ENCODE peak calls at places on chromosomes 7 and 10, in six cellular contexts. Y, H, T, E, F and G are unnamed samples.

GRCh38 chr7:64574481-64575159 is 11.7 kb upstream of the ZNF680 start:
- DNase-seq in F (no peak), E (no peak), Y (peak), T (no peak), H (no peak), G (no peak)

GRCh38 chr10:132974249-132974796 is 32.0 kb upstream of the CFAP46 start:
- DNase-seq in F (no peak), Y (no peak), H (no peak), T (no peak), E (no peak), G (no peak)

GRCh38 chr7:37786741-37787569 is 61.4 kb upstream of the NME8 start:
- DNase-seq in H (no peak), F (no peak), Y (no peak), E (peak), T (no peak), G (no peak)

GRCh38 chr10:22363305-22363704 is 18.0 kb downstream of the SPAG6 start:
- DNase-seq in E (no peak), F (no peak), Y (no peak), T (no peak), H (no peak), G (no peak)

GRCh38 chr7:106010331-106010730 is 47.3 kb downstream of the CDHR3 start:
- DNase-seq in T (no peak), E (no peak), H (no peak), F (no peak), Y (no peak), G (no peak)

GRCh38 chr10:79292789-79293746 is 54.2 kb upstream of the PPIF start:
- DNase-seq in H (peak), E (no peak), T (no peak), Y (no peak), F (peak), G (peak)

GRCh38 chr7:43193905-43194304 is 81.5 kb downstream of the HECW1 start:
- DNase-seq in Y (no peak), T (no peak), F (no peak), H (no peak), E (no peak), G (no peak)

GRCh38 chr7:79452032-79452494 is 1.4 kb downstream of the MAGI2 start:
- DNase-seq in E (no peak), H (no peak), T (peak), Y (peak), F (peak), G (peak)

GRCh38 chr10:46096909-46097575 is 51.0 kb upstream of the MSMB start:
- DNase-seq in T (no peak), Y (no peak), F (peak), E (no peak), H (no peak), G (no peak)

GRCh38 chr7:114819629-114820362 is 102.1 kb upstream of the MDFIC start:
- DNase-seq in H (no peak), T (peak), F (peak), Y (peak), E (no peak), G (no peak)

GRCh38 chr7:53325061-53325460 is 289.6 kb downstream of the POM121L12 start:
- DNase-seq in H (no peak), Y (no peak), E (no peak), F (no peak), T (no peak), G (no peak)

GRCh38 chr7:111855842-111856227 is 293.5 kb upstream of the IMMP2L start:
- DNase-seq in H (no peak), T (peak), E (no peak), Y (peak), F (no peak), G (no peak)

GRCh38 chr10:13160934-13161266 is 458 bp upstream of the MCM10 start:
- DNase-seq in E (no peak), H (no peak), F (no peak), T (no peak), Y (no peak), G (no peak)

GRCh38 chr7:129257168-129257567 is 32.3 kb downstream of the AHCYL2 start:
- DNase-seq in E (no peak), F (no peak), H (no peak), Y (no peak), T (no peak), G (no peak)

GRCh38 chr7:24213311-24213710 is 70.7 kb upstream of the NPY start:
- DNase-seq in T (no peak), Y (no peak), E (no peak), H (no peak), F (no peak), G (no peak)

GRCh38 chr10:62259456-62259855 is 9.2 kb downstream of the RTKN2 start:
- DNase-seq in Y (no peak), F (no peak), H (no peak), T (no peak), E (no peak), G (no peak)

GRCh38 chr7:47227762-47228177 is 354.1 kb downstream of the TNS3 start:
- DNase-seq in F (no peak), E (peak), T (no peak), Y (peak), H (peak), G (no peak)

GRCh38 chr10:48976208-48976607 is 36.6 kb upstream of the LRRC18 start:
- DNase-seq in T (peak), Y (peak), E (no peak), H (peak), F (peak), G (no peak)

GRCh38 chr10:16995867-16996529 is 133.6 kb downstream of the CUBN start:
- DNase-seq in T (no peak), Y (peak), H (peak), F (no peak), E (no peak), G (no peak)

GRCh38 chr10:108970016-108970415 is 953.3 kb downstream of the XPNPEP1 start:
- DNase-seq in F (no peak), H (no peak), Y (peak), E (no peak), T (peak), G (peak)

GRCh38 chr10:87092356-87092860 is 2.2 kb downstream of the GLUD1 start:
- DNase-seq in Y (peak), T (no peak), E (no peak), F (no peak), H (no peak), G (no peak)

GRCh38 chr10:107889101-107889500 is 724.6 kb upstream of the SORCS1 start:
- DNase-seq in H (no peak), F (no peak), Y (no peak), T (no peak), E (no peak), G (no peak)

GRCh38 chr10:62380002-62380401 is 5.8 kb downstream of the ZNF365 start:
- DNase-seq in F (peak), T (peak), E (no peak), Y (peak), H (no peak), G (no peak)

GRCh38 chr7:117118579-117119180 is 165.4 kb downstream of the ST7 start:
- DNase-seq in E (no peak), H (no peak), T (no peak), F (no peak), Y (no peak), G (no peak)

GRCh38 chr10:132540456-132540855 is 2.9 kb downstream of the INPP5A start:
- DNase-seq in E (no peak), H (no peak), F (no peak), Y (peak), T (no peak), G (no peak)

GRCh38 chr10:73908853-73909611 is 1.9 kb upstream of the PLAU start:
- DNase-seq in F (peak), H (peak), Y (peak), E (peak), T (peak), G (peak)

GRCh38 chr7:149773446-149774236 is at the start of gene ZNF467:
- DNase-seq in Y (no peak), F (no peak), T (peak), E (no peak), H (peak), G (peak)

GRCh38 chr10:132660385-132660784 is 122.8 kb downstream of the INPP5A start:
- DNase-seq in F (no peak), T (no peak), Y (no peak), H (no peak), E (no peak), G (no peak)

GRCh38 chr7:151069841-151070572 is 10.6 kb downstream of the FASTK start:
- DNase-seq in Y (no peak), E (no peak), H (no peak), F (no peak), T (no peak), G (no peak)
- TF ChIP-seq BHLHE40 in Y (no peak), E (no peak), H (no peak), F (no peak), T (no peak), G (no peak)

GRCh38 chr7:39271386-39271785 is 293.7 kb downstream of the POU6F2 start:
- DNase-seq in E (no peak), H (no peak), Y (no peak), F (no peak), T (peak), G (peak)
- TF ChIP-seq BHLHE40 in E (no peak), H (no peak), Y (no peak), F (no peak), T (no peak), G (no peak)

GRCh38 chr7:494261-494687 is 25.4 kb downstream of the PDGFA start:
- DNase-seq in H (peak), E (no peak), Y (no peak), F (no peak), T (no peak), G (peak)
- TF ChIP-seq BHLHE40 in H (no peak), E (no peak), Y (no peak), F (no peak), T (no peak), G (no peak)

DNA sequence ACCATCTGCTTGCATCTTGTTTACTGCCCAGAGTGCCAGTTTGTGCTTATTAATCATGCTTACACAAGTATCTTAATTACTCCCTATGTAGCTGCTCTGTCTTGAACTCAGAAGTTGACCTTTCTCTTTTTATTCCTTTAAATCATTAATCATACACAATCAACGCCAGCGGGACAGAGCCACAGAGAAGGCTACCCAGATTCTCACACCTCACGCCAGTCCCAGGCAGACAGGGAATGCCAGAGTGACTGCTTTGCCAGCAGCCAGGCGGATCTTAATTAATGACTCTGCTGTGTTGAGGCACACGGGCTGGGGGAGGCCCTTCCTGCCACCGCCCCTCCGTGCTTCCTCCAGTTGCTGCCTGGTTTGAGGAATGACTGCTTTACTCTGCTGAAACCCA is 229.4 kb downstream of the LRMDA start:
- DNase-seq in E (no peak), T (no peak), F (no peak), Y (no peak), H (no peak), G (no peak)
- TF ChIP-seq BHLHE40 in E (no peak), T (no peak), F (no peak), Y (no peak), H (no peak), G (no peak)

GRCh38 chr7:142668495-142668894 is 80.8 kb upstream of the PRSS1 start:
- DNase-seq in T (no peak), E (no peak), Y (no peak), F (no peak), H (no peak), G (no peak)

GRCh38 chr7:142670504-142670903 is 78.8 kb upstream of the PRSS1 start:
- DNase-seq in H (no peak), T (no peak), E (no peak), Y (no peak), F (no peak), G (no peak)

GRCh38 chr7:142671506-142671905 is 77.8 kb upstream of the PRSS1 start:
- DNase-seq in Y (no peak), H (no peak), T (no peak), F (no peak), E (no peak), G (no peak)

DNA sequence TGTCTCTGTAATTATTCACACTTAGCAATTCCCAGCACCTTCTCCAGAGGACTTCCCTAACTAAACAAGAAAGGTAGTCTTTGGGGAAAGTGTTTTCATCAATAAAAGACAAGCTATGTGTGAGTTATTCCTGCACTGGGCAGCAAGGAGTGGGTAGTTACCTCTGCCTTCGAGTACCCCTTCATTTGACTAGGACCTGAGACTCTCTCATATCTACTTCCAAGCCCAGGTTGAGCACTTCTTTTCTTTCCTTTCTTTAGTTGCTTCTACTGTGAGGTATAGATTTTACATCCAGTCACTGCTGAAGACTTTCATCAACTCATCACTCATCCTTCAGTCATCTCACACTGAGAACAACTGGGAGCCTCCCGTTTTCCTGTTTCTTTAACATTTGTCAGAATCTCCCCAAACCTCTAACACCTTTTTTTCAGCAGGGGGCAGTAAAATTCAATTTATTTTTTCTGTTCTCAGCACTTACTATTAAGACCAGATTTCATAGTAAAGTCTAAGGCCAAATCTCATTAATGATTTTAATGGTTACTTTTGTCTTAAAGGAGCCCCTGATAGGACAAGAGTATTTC is 80.1 kb upstream of the PRSS1 start:
- DNase-seq in H (peak), T (no peak), E (no peak), F (no peak), Y (peak), G (no peak)
- TF ChIP-seq BHLHE40 in H (no peak), T (no peak), E (no peak), F (no peak), Y (no peak), G (no peak)

GRCh38 chr10:4371691-4372295 is 454.2 kb upstream of the AKR1E2 start:
- DNase-seq in T (no peak), Y (no peak), F (no peak), H (no peak), E (no peak), G (no peak)

GRCh38 chr10:4370376-4370775 is 455.6 kb upstream of the AKR1E2 start:
- DNase-seq in F (no peak), E (no peak), H (no peak), T (no peak), Y (no peak), G (no peak)

GRCh38 chr10:4372601-4373000 is 453.4 kb upstream of the AKR1E2 start:
- DNase-seq in H (no peak), E (no peak), Y (peak), T (no peak), F (no peak), G (no peak)
- TF ChIP-seq BHLHE40 in H (no peak), E (no peak), Y (peak), T (no peak), F (no peak), G (no peak)

DNA sequence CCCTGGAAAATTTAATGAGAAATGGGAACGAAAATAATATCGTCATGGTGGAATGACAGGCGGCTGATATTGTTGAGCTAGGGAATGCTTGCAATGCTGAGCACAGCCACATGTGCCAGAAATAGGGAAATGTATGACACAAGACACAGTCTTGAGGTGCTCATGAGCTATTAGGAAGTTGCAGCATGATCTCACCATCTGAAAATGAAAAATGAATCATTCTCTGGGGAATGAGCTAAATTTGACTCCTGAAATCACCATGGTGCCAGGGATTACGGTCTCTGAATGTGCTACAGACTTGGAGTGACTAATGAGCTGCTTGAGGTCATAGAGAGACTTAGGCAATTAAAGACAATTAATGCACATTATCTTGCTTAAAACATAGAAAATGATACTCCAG is 845.0 kb downstream of the CNTNAP2 start:
- DNase-seq in T (no peak), E (no peak), H (no peak), F (no peak), Y (no peak), G (peak)
- TF ChIP-seq BHLHE40 in T (no peak), E (no peak), H (no peak), F (no peak), Y (no peak), G (no peak)